ENCODE peak calls at places on chromosomes 16 and 17, in four cellular contexts. L is naive thymus-derived CD4-positive, alpha-beta T cell; G is CD8-positive, alpha-beta memory T cell; Q is esophagus muscularis mucosa. K is an unnamed sample.

GRCh38 chr16:30030841-30031413 is at the start of gene TLCD3B:
- DNase-seq in L (no peak), Q (no peak), G (no peak), K (no peak)

GRCh38 chr17:69567130-69567529 is 152.6 kb downstream of the MAP2K6 start:
- DNase-seq in Q (no peak), L (no peak), G (no peak), K (no peak)

GRCh38 chr16:30041841-30042240 is 10.8 kb upstream of the TLCD3B start:
- DNase-seq in G (no peak), Q (no peak), L (peak; percentile 42), K (peak; percentile 39)

GRCh38 chr16:8295436-8295835 is 294.9 kb downstream of the TMEM114 start:
- DNase-seq in L (no peak), Q (no peak), G (no peak), K (no peak)

GRCh38 chr16:84718-85452 is 6.9 kb downstream of the MPG start:
- DNase-seq in Q (no peak), L (no peak), G (peak; percentile 58), K (peak; percentile 83)

GRCh38 chr17:81666342-81667191 is at the start of the genes CCDC137 and OXLD1:
- DNase-seq in L (peak; percentile 89), Q (peak; percentile 98), G (peak; percentile 94), K (peak; percentile 99)

GRCh38 chr17:50539762-50540440 is 7.1 kb upstream of the SPATA20 start:
- DNase-seq in L (no peak), G (no peak), Q (no peak), K (no peak)

GRCh38 chr17:37092041-37092440 is 143.3 kb downstream of the AATF start:
- DNase-seq in G (no peak), L (no peak), Q (no peak), K (no peak)

GRCh38 chr16:69397821-69398521 is 12.2 kb upstream of the TERF2 start:
- DNase-seq in Q (no peak), L (no peak), G (no peak), K (peak; percentile 24)

GRCh38 chr17:2980211-2980903 is 83.0 kb downstream of the OR1D5 start:
- DNase-seq in L (no peak), G (no peak), Q (peak; percentile 68), K (no peak)

GRCh38 chr16:86337581-86338402 is 172.5 kb upstream of the FOXF1 start:
- DNase-seq in G (no peak), L (no peak), Q (no peak), K (no peak)

GRCh38 chr17:31825961-31826691 is 32.9 kb downstream of the COPRS start:
- DNase-seq in Q (no peak), G (no peak), L (no peak), K (no peak)

GRCh38 chr16:30923554-30924085 is at the start of gene FBXL19:
- DNase-seq in Q (no peak), G (peak; percentile 62), L (no peak), K (no peak)

GRCh38 chr16:67486805-67487204 is 3.5 kb upstream of the AGRP start:
- DNase-seq in G (no peak), L (no peak), Q (no peak), K (no peak)

GRCh38 chr16:73010150-73010676 is 37.7 kb downstream of the ZFHX3 start:
- DNase-seq in L (no peak), G (no peak), Q (no peak), K (no peak)

GRCh38 chr17:53948323-53948722 is 125.6 kb downstream of the KIF2B start:
- DNase-seq in L (no peak), Q (no peak), G (no peak), K (no peak)

GRCh38 chr16:83992624-83993023 is 24.6 kb downstream of the NECAB2 start:
- DNase-seq in G (peak; percentile 2), L (no peak), Q (no peak), K (no peak)

GRCh38 chr16:31213877-31214704 is at the start of gene TRIM72:
- DNase-seq in G (no peak), Q (no peak), L (no peak), K (no peak)

GRCh38 chr16:88593910-88594309 is 23.7 kb downstream of the ZC3H18 start:
- DNase-seq in G (no peak), L (no peak), Q (no peak), K (no peak)

GRCh38 chr16:88589441-88589840 is 19.2 kb downstream of the ZC3H18 start:
- DNase-seq in L (no peak), Q (no peak), G (no peak), K (no peak)

GRCh38 chr16:88593489-88593888 is 23.3 kb downstream of the ZC3H18 start:
- DNase-seq in Q (no peak), G (no peak), L (no peak), K (no peak)

GRCh38 chr16:88593064-88593463 is 22.9 kb downstream of the ZC3H18 start:
- DNase-seq in G (no peak), L (no peak), Q (no peak), K (no peak)

GRCh38 chr16:88591577-88592021 is 21.4 kb downstream of the ZC3H18 start:
- DNase-seq in Q (peak; percentile 93), G (no peak), L (no peak), K (no peak)
- H3K27ac ChIP-seq in Q (no peak overlapping the region), G (no peak overlapping the region), L (no peak overlapping the region), K (no peak overlapping the region)

GRCh38 chr17:44967026-44967906 is 837 bp downstream of the C1QL1 start:
- DNase-seq in L (no peak), Q (no peak), G (peak; percentile 50), K (no peak)
- H3K4me3 ChIP-seq in L (peak overlapping the region; percentile 33), Q (peak overlapping the region; percentile 55), G (peak overlapping the region; percentile 19), K (no peak overlapping the region)

GRCh38 chr17:61322316-61323014 is 77.2 kb upstream of the TBX2 start:
- DNase-seq in G (no peak), L (no peak), Q (no peak), K (no peak)
- H3K27ac ChIP-seq in G (no peak overlapping the region), L (no peak overlapping the region), Q (peak overlapping the region; percentile 82), K (no peak overlapping the region)

GRCh38 chr16:65658339-65659275 is 536.7 kb upstream of the CDH11 start:
- DNase-seq in G (no peak), Q (no peak), L (no peak), K (no peak)
- H3K4me3 ChIP-seq in G (no peak overlapping the region), Q (no peak overlapping the region), L (no peak overlapping the region), K (no peak overlapping the region)

DNA sequence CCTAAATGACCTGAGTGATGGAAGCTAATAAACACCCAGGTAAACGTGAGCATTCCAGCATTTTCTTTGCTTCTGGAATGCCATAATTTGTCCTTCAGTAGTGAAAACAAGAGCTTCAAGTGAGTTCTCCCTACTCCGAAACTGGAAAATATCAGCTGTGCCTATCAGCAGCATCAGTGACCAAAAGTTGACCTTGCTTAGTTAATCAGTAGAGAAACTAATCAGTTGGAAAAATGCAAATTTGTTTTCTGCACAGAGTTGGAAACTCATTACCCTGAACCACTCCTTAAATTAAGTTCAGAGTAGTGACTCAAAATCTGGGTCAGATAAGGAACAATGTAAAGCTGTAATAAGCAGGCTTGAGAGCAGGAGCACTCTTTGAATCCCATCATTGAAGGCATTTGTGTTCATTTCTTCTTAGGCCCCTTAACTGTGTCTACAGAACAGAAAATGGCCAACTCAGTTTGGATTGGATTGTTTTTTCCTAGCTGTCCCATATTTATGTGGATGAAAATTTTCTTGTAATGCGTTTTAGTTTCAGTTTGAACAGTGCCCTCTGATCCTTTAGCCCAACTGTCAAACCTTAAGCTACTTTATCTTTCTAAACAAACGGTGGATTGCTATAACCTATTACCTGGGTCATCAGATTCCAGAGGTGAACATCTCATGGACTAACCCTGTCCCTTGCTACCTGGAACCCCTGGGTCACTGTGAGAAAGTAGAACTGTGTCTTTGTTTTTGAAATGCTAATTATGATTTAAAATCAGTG is 290.4 kb downstream of the TOX3 start:
- DNase-seq in Q (no peak), L (no peak), G (no peak), K (no peak)
- H3K27ac ChIP-seq in Q (no peak overlapping the region), L (no peak overlapping the region), G (no peak overlapping the region), K (no peak overlapping the region)

GRCh38 chr17:40072481-40073346 is 9.9 kb downstream of the THRA start:
- DNase-seq in L (no peak), Q (no peak), G (no peak), K (no peak)
- H3K4me3 ChIP-seq in L (no peak overlapping the region), Q (peak overlapping the region; percentile 32), G (no peak overlapping the region), K (no peak overlapping the region)

GRCh38 chr16:57801098-57801855 is 1.0 kb downstream of the KIFC3 start:
- DNase-seq in L (no peak), Q (no peak), G (no peak), K (no peak)
- H3K27ac ChIP-seq in L (no peak overlapping the region), Q (peak overlapping the region; percentile 88), G (peak overlapping the region; percentile 79), K (no peak overlapping the region)

GRCh38 chr16:88405325-88406060 is 22.7 kb downstream of the ZNF469 start:
- DNase-seq in L (no peak), Q (no peak), G (no peak), K (no peak)
- H3K4me3 ChIP-seq in L (no peak overlapping the region), Q (peak overlapping the region; percentile 10), G (no peak overlapping the region), K (no peak overlapping the region)

GRCh38 chr17:78269893-78270490 is 38.6 kb downstream of the TMEM235 start:
- DNase-seq in G (peak; percentile 40), Q (no peak), L (no peak), K (no peak)

GRCh38 chr17:78272914-78273258 is 41.5 kb downstream of the TMEM235 start:
- DNase-seq in Q (no peak), G (no peak), L (no peak), K (no peak)

GRCh38 chr17:78271419-78272160 is 40.2 kb downstream of the TMEM235 start:
- DNase-seq in L (no peak), Q (no peak), G (no peak), K (no peak)

GRCh38 chr17:78273813-78274212 is 42.4 kb downstream of the TMEM235 start:
- DNase-seq in L (no peak), G (no peak), Q (no peak), K (no peak)

DNA sequence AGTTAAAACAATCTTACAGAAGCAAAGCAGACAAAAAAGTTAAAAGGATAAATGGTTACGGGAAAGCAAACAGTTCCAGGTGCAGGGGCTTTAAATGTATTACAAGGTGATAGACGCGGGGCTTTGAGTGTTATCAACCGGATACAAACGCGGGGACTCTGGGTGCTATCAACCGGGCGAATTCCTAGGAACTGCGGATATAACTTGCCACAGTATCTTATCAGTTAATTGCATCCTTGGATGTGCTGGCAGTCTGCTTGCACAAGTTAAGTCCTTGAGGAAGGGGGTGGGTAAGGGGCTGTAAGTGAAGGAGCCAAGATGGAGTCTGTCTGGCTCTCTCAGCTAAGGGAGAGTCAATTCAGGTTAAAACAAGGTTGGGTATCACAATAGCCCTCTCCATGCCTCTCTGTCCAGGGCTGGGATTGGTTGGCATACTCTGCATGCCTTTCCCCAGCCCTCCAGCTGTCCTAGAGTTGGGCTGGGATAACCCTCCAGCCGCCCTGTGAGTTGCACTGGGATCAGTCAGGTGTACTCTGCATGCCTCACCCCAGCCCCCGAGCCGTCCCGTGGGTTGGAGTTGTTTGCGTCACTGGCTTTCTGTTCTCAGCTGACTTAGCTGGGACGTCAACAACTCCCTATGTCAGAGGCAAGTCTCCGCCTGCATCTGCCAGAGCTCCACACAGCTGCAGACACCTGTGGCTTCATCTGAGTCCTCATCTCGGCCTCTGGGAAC is 40.9 kb downstream of the TMEM235 start:
- DNase-seq in L (peak; percentile 88), Q (no peak), G (peak; percentile 65), K (peak; percentile 64)
- H3K27ac ChIP-seq in L (peak overlapping the region; percentile 71), Q (no peak overlapping the region), G (peak overlapping the region; percentile 59), K (no peak overlapping the region)

K was measured in OCI-LY7.